ENCODE peak calls at places on chromosomes 13 and 19, in seven cellular contexts. One of them, this sample, is unnamed.

GRCh38 chr13:20848944-20849343 is 53.6 kb downstream of the XPO4 start:
- DNase-seq in mammary epithelial cell: no peak
- DNase-seq in breast epithelium: no peak
- DNase-seq in mesendoderm: peak
- DNase-seq in stomach: no peak
- DNase-seq in ascending aorta: no peak
- DNase-seq in thoracic aorta: no peak
- DNase-seq in this sample: no peak

GRCh38 chr19:4660181-4660791 is 9.9 kb downstream of the MYDGF start:
- DNase-seq in mesendoderm: peak
- DNase-seq in breast epithelium: no peak
- DNase-seq in ascending aorta: no peak
- DNase-seq in thoracic aorta: no peak
- DNase-seq in mammary epithelial cell: no peak
- DNase-seq in stomach: peak
- DNase-seq in this sample: no peak

GRCh38 chr19:14142262-14143190 is 6.1 kb upstream of the ASF1B start:
- DNase-seq in mesendoderm: no peak
- DNase-seq in ascending aorta: no peak
- DNase-seq in thoracic aorta: no peak
- DNase-seq in stomach: no peak
- DNase-seq in mammary epithelial cell: no peak
- DNase-seq in breast epithelium: no peak
- DNase-seq in this sample: no peak

GRCh38 chr19:5934779-5935472 is 20.9 kb downstream of the CAPS start:
- DNase-seq in breast epithelium: no peak
- DNase-seq in mesendoderm: no peak
- DNase-seq in mammary epithelial cell: no peak
- DNase-seq in stomach: no peak
- DNase-seq in ascending aorta: no peak
- DNase-seq in thoracic aorta: no peak
- DNase-seq in this sample: no peak

GRCh38 chr19:15412832-15413231 is 6.0 kb downstream of the AKAP8L start:
- DNase-seq in mesendoderm: peak
- DNase-seq in thoracic aorta: no peak
- DNase-seq in stomach: no peak
- DNase-seq in ascending aorta: no peak
- DNase-seq in mammary epithelial cell: no peak
- DNase-seq in breast epithelium: no peak
- DNase-seq in this sample: no peak

GRCh38 chr13:52029569-52029968 is 5.1 kb downstream of the UTP14C start:
- DNase-seq in mesendoderm: no peak
- DNase-seq in stomach: no peak
- DNase-seq in breast epithelium: peak
- DNase-seq in mammary epithelial cell: no peak
- DNase-seq in ascending aorta: no peak
- DNase-seq in thoracic aorta: no peak
- DNase-seq in this sample: no peak

GRCh38 chr19:38303517-38304351 is at the start of gene C19orf33:
- DNase-seq in thoracic aorta: no peak
- DNase-seq in mesendoderm: peak
- DNase-seq in ascending aorta: no peak
- DNase-seq in stomach: peak
- DNase-seq in breast epithelium: peak
- DNase-seq in mammary epithelial cell: peak
- DNase-seq in this sample: no peak

GRCh38 chr19:41753936-41754529 is 1.3 kb upstream of the CEACAM6 start:
- DNase-seq in mammary epithelial cell: peak
- DNase-seq in breast epithelium: no peak
- DNase-seq in ascending aorta: no peak
- DNase-seq in mesendoderm: peak
- DNase-seq in thoracic aorta: no peak
- DNase-seq in stomach: peak
- DNase-seq in this sample: no peak

GRCh38 chr13:48334534-48335127 is 31.1 kb downstream of the RB1 start:
- DNase-seq in thoracic aorta: no peak
- DNase-seq in breast epithelium: no peak
- DNase-seq in ascending aorta: no peak
- DNase-seq in stomach: no peak
- DNase-seq in mesendoderm: peak
- DNase-seq in mammary epithelial cell: peak
- DNase-seq in this sample: no peak

GRCh38 chr13:93296584-93296983 is 70.0 kb downstream of the GPC6 start:
- DNase-seq in thoracic aorta: no peak
- DNase-seq in ascending aorta: no peak
- DNase-seq in breast epithelium: no peak
- DNase-seq in mammary epithelial cell: peak
- DNase-seq in mesendoderm: no peak
- DNase-seq in stomach: no peak
- DNase-seq in this sample: no peak

GRCh38 chr19:45973564-45974338 is at the start of gene NOVA2:
- DNase-seq in mammary epithelial cell: peak
- DNase-seq in mesendoderm: peak
- DNase-seq in stomach: peak
- DNase-seq in breast epithelium: peak
- DNase-seq in ascending aorta: no peak
- DNase-seq in thoracic aorta: no peak
- DNase-seq in this sample: no peak

GRCh38 chr13:26037302-26037701 is 14.5 kb downstream of the SHISA2 start:
- DNase-seq in breast epithelium: no peak
- DNase-seq in ascending aorta: no peak
- DNase-seq in mammary epithelial cell: peak
- DNase-seq in thoracic aorta: no peak
- DNase-seq in stomach: no peak
- DNase-seq in mesendoderm: peak
- DNase-seq in this sample: no peak

GRCh38 chr19:53394522-53394973 is 401 bp upstream of the ZNF765 start:
- DNase-seq in ascending aorta: peak
- DNase-seq in mammary epithelial cell: no peak
- DNase-seq in mesendoderm: peak
- DNase-seq in thoracic aorta: peak
- DNase-seq in breast epithelium: peak
- DNase-seq in stomach: peak
- DNase-seq in this sample: no peak

GRCh38 chr19:32224371-32225244 is 120.8 kb upstream of the ZNF507 start:
- DNase-seq in breast epithelium: no peak
- DNase-seq in ascending aorta: no peak
- DNase-seq in mammary epithelial cell: peak
- DNase-seq in thoracic aorta: no peak
- DNase-seq in stomach: peak
- DNase-seq in mesendoderm: peak
- DNase-seq in this sample: no peak

GRCh38 chr13:44763604-44764311 is 187.6 kb upstream of the TSC22D1 start:
- DNase-seq in stomach: peak
- DNase-seq in mesendoderm: no peak
- DNase-seq in ascending aorta: no peak
- DNase-seq in breast epithelium: peak
- DNase-seq in mammary epithelial cell: peak
- DNase-seq in thoracic aorta: no peak
- DNase-seq in this sample: no peak

GRCh38 chr19:51664997-51665396 is 18.4 kb upstream of the SIGLEC14 start:
- DNase-seq in stomach: no peak
- DNase-seq in ascending aorta: no peak
- DNase-seq in thoracic aorta: no peak
- DNase-seq in breast epithelium: no peak
- DNase-seq in mesendoderm: no peak
- DNase-seq in mammary epithelial cell: peak
- DNase-seq in this sample: no peak

GRCh38 chr19:13993554-13994308 is 12.4 kb downstream of the RFX1 start:
- DNase-seq in ascending aorta: no peak
- DNase-seq in mammary epithelial cell: no peak
- DNase-seq in thoracic aorta: no peak
- DNase-seq in breast epithelium: no peak
- DNase-seq in mesendoderm: peak
- DNase-seq in stomach: no peak
- DNase-seq in this sample: no peak

GRCh38 chr19:23263870-23264590 is 13.8 kb upstream of the ZNF724 start:
- DNase-seq in thoracic aorta: no peak
- DNase-seq in stomach: no peak
- DNase-seq in breast epithelium: no peak
- DNase-seq in mammary epithelial cell: peak
- DNase-seq in mesendoderm: no peak
- DNase-seq in ascending aorta: no peak
- DNase-seq in this sample: no peak

GRCh38 chr19:11361771-11362731 is 6.8 kb downstream of the PLPPR2 start:
- DNase-seq in ascending aorta: no peak
- DNase-seq in thoracic aorta: no peak
- DNase-seq in mesendoderm: no peak
- DNase-seq in breast epithelium: no peak
- DNase-seq in mammary epithelial cell: no peak
- DNase-seq in stomach: no peak
- DNase-seq in this sample: no peak

GRCh38 chr19:35331551-35332214 is 2.7 kb downstream of the CD22 start:
- DNase-seq in mammary epithelial cell: no peak
- DNase-seq in stomach: no peak
- DNase-seq in breast epithelium: no peak
- DNase-seq in ascending aorta: no peak
- DNase-seq in mesendoderm: no peak
- DNase-seq in thoracic aorta: no peak
- DNase-seq in this sample: no peak

GRCh38 chr13:47890146-47890814 is 110.8 kb downstream of the SUCLA2 start:
- DNase-seq in mammary epithelial cell: no peak
- DNase-seq in mesendoderm: no peak
- DNase-seq in breast epithelium: no peak
- DNase-seq in thoracic aorta: no peak
- DNase-seq in stomach: no peak
- DNase-seq in ascending aorta: no peak
- DNase-seq in this sample: no peak

GRCh38 chr19:51690359-51691121 is 2.6 kb upstream of the SPACA6 start:
- DNase-seq in mesendoderm: peak
- DNase-seq in ascending aorta: no peak
- DNase-seq in stomach: peak
- DNase-seq in mammary epithelial cell: peak
- DNase-seq in thoracic aorta: no peak
- DNase-seq in breast epithelium: peak
- DNase-seq in this sample: no peak

GRCh38 chr19:3178377-3178972 is at the start of gene S1PR4:
- DNase-seq in breast epithelium: no peak
- DNase-seq in mesendoderm: no peak
- DNase-seq in stomach: no peak
- DNase-seq in ascending aorta: no peak
- DNase-seq in mammary epithelial cell: no peak
- DNase-seq in thoracic aorta: no peak
- DNase-seq in this sample: no peak

DNA sequence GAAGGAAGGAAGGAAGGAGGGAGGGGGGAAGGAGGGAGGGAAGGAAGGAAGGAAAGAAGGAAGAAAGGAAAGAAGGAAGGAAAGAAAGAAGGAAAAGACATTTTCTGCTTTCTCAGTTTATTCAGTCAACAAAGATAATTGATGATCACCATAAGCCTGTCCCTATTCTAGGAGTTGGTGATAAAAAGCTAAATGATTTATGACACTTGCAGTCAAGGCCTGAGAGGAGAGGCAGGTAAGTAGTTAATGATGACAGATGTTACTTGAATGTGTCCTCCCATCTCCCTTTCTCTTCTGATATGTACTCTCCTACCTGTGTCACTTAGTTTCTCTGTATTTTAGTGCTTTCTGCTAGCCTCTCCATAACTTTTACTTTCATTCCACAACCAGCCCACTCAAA is 141.3 kb downstream of the SLITRK6 start:
- DNase-seq in breast epithelium: no peak
- DNase-seq in stomach: no peak
- DNase-seq in mammary epithelial cell: no peak
- DNase-seq in thoracic aorta: no peak
- DNase-seq in mesendoderm: no peak
- DNase-seq in ascending aorta: no peak
- DNase-seq in this sample: no peak
- H3K27ac ChIP-seq in breast epithelium: no peak
- H3K27ac ChIP-seq in stomach: no peak
- H3K27ac ChIP-seq in mammary epithelial cell: no peak
- H3K27ac ChIP-seq in thoracic aorta: no peak
- H3K27ac ChIP-seq in mesendoderm: no peak
- H3K27ac ChIP-seq in ascending aorta: no peak
- H3K27ac ChIP-seq in this sample: no peak

DNA sequence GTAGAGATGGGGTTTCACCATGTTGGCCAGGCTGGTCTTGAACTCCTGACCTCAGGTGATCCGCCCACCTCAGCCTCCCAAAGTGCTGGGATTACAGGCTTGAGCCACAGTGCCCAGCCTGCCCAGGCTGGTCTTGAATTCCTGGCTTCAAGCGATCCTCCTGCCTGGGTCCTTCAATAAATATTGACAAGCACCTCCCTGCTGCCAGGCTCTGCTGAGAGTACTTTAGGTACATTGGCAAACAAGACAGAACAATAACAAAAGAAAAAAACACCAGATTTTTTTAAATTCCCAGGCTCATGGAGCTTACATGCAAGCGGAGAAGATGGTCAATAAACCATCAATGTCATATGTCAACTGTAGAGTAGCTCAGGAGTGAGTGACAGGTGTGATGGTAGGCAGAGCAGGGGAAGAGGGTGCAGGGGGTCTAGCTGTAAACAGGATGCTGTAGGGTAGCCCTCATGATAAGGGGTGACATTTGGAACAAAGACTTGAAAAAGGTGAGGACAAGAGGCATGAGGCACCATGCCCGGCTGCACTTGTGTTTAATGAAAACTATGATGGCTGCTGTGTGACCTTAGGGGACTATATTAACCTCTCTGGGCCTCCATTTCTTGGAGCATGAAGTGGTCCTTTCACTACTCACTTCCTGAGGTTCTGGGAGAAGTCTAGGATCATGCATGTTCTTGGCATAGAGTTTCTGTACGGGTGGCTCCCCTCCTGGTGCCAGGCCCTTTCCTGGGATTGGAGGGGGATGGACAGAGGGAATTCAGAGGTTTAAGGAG is 19.6 kb downstream of the SULT2B1 start:
- DNase-seq in thoracic aorta: no peak
- DNase-seq in breast epithelium: peak
- DNase-seq in stomach: peak
- DNase-seq in mammary epithelial cell: no peak
- DNase-seq in mesendoderm: no peak
- DNase-seq in ascending aorta: no peak
- DNase-seq in this sample: no peak
- H3K27ac ChIP-seq in thoracic aorta: no peak
- H3K27ac ChIP-seq in breast epithelium: peak
- H3K27ac ChIP-seq in stomach: peak
- H3K27ac ChIP-seq in mammary epithelial cell: no peak
- H3K27ac ChIP-seq in mesendoderm: no peak
- H3K27ac ChIP-seq in ascending aorta: no peak
- H3K27ac ChIP-seq in this sample: no peak

DNA sequence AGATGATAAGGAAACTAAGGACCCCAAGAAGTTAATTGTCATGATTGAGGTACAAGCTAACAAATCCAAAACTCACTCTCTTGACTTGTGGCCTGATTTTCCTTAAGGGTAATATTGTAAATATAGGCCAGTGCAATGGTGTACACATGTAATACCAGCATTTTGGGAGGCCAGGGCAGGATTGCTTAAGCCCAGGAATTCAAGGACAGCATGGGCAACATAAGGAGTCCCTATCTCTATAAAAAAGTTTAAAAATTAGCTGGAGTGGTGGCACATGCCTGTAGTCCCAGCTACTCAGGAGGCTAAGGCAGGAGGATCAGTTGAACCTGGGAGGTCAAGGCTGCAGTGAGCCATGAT is 28.7 kb upstream of the GARRE1 start:
- DNase-seq in stomach: no peak
- DNase-seq in mammary epithelial cell: no peak
- DNase-seq in ascending aorta: no peak
- DNase-seq in breast epithelium: no peak
- DNase-seq in thoracic aorta: no peak
- DNase-seq in mesendoderm: no peak
- DNase-seq in this sample: no peak
- H3K27ac ChIP-seq in stomach: no peak
- H3K27ac ChIP-seq in mammary epithelial cell: no peak
- H3K27ac ChIP-seq in ascending aorta: no peak
- H3K27ac ChIP-seq in breast epithelium: no peak
- H3K27ac ChIP-seq in thoracic aorta: no peak
- H3K27ac ChIP-seq in mesendoderm: no peak
- H3K27ac ChIP-seq in this sample: no peak

GRCh38 chr13:80814541-80814940 is 473.6 kb upstream of the SPRY2 start:
- DNase-seq in ascending aorta: no peak
- DNase-seq in mesendoderm: no peak
- DNase-seq in mammary epithelial cell: no peak
- DNase-seq in breast epithelium: no peak
- DNase-seq in thoracic aorta: no peak
- DNase-seq in stomach: no peak
- DNase-seq in this sample: no peak
- H3K27ac ChIP-seq in ascending aorta: no peak
- H3K27ac ChIP-seq in mesendoderm: no peak
- H3K27ac ChIP-seq in mammary epithelial cell: no peak
- H3K27ac ChIP-seq in breast epithelium: no peak
- H3K27ac ChIP-seq in thoracic aorta: no peak
- H3K27ac ChIP-seq in stomach: no peak
- H3K27ac ChIP-seq in this sample: no peak